ENCODE peak calls at places on chromosomes 2 and 18, in four cellular contexts. T is GM10248, P is fibroblast of mammary gland, W is NCI-H1105. V is an unnamed sample.

GRCh38 chr2:170886391-170886790 is 42.7 kb upstream of the GORASP2 start:
- DNase-seq in W (no peak), P (peak; percentile 42), T (no peak), V (no peak)

GRCh38 chr18:14961991-14962390 is 214.0 kb downstream of the ANKRD30B start:
- DNase-seq in T (no peak), P (no peak), W (no peak), V (no peak)

GRCh38 chr18:45408218-45408617 is 207.1 kb upstream of the SLC14A2 start:
- DNase-seq in T (no peak), P (no peak), W (no peak), V (no peak)

GRCh38 chr2:2751715-2752315 is 420.7 kb upstream of the MYT1L start:
- DNase-seq in P (no peak), W (no peak), T (no peak), V (no peak)

GRCh38 chr2:48414980-48415764 is 114.8 kb upstream of the STON1 start:
- DNase-seq in P (peak; percentile 41), W (no peak), T (no peak), V (peak; percentile 39)

GRCh38 chr2:217900010-217900779 is 102.6 kb downstream of the TNS1 start:
- DNase-seq in W (no peak), T (no peak), P (no peak), V (peak; percentile 82)

GRCh38 chr18:39675358-39675757 is 2109.8 kb upstream of the CELF4 start:
- DNase-seq in W (no peak), P (peak; percentile 77), T (no peak), V (no peak)

GRCh38 chr2:232525796-232526195 is at the start of gene CHRND:
- DNase-seq in T (no peak), W (no peak), P (no peak), V (no peak)

GRCh38 chr18:48753741-48754140 is 197.0 kb downstream of the SMAD7 start:
- DNase-seq in T (no peak), W (no peak), P (no peak), V (no peak)

GRCh38 chr2:118003396-118003824 is 10.5 kb downstream of the CCDC93 start:
- DNase-seq in T (peak; percentile 69), W (peak; percentile 67), P (peak; percentile 87), V (peak; percentile 25)

GRCh38 chr2:106685180-106685897 is 198.2 kb downstream of the CD8B2 start:
- DNase-seq in W (no peak), P (no peak), T (no peak), V (no peak)

GRCh38 chr2:29398384-29399237 is 283.4 kb downstream of the CLIP4 start:
- DNase-seq in W (no peak), P (peak; percentile 8), T (no peak), V (no peak)

GRCh38 chr2:149421791-149422190 is 91.4 kb downstream of the LYPD6 start:
- DNase-seq in W (no peak), T (no peak), P (no peak), V (no peak)

GRCh38 chr2:141940709-141941108 is 190.1 kb downstream of the LRP1B start:
- DNase-seq in P (no peak), W (no peak), T (no peak), V (no peak)

GRCh38 chr2:203567786-203568185 is 32.7 kb upstream of the RAPH1 start:
- DNase-seq in T (no peak), P (peak; percentile 34), W (no peak), V (no peak)

GRCh38 chr18:70289351-70290330 is 796 bp downstream of the SOCS6 start:
- DNase-seq in T (peak; percentile 72), P (no peak), W (no peak), V (no peak)

GRCh38 chr2:43034242-43034619 is 192.2 kb downstream of the ZFP36L2 start:
- DNase-seq in T (no peak), W (no peak), P (no peak), V (no peak)

GRCh38 chr2:40227200-40227599 is 224.7 kb downstream of the SLC8A1 start:
- DNase-seq in T (no peak), P (peak; percentile 32), W (no peak), V (no peak)

GRCh38 chr2:110866496-110866895 is 134.1 kb downstream of the ACOXL start:
- DNase-seq in T (no peak), P (no peak), W (no peak), V (no peak)

GRCh38 chr2:134336352-134336751 is 82.5 kb downstream of the MGAT5 start:
- DNase-seq in P (no peak), T (no peak), W (no peak), V (no peak)

GRCh38 chr2:233353769-233354499 is at the start of gene DGKD:
- DNase-seq in W (peak; percentile 22), P (peak; percentile 14), T (peak; percentile 95), V (peak; percentile 11)

GRCh38 chr2:191206613-191207471 is 38.4 kb upstream of the MYO1B start:
- DNase-seq in W (no peak), P (no peak), T (no peak), V (peak; percentile 44)

GRCh38 chr2:209314641-209315040 is 109.2 kb upstream of the MAP2 start:
- DNase-seq in W (no peak), T (no peak), P (peak; percentile 6), V (no peak)

GRCh38 chr2:147365577-147365976 is 479.3 kb upstream of the ACVR2A start:
- DNase-seq in P (no peak), T (no peak), W (no peak), V (no peak)

GRCh38 chr2:695111-695510 is 17.9 kb upstream of the TMEM18 start:
- DNase-seq in P (no peak), T (no peak), W (no peak), V (no peak)

GRCh38 chr2:240387669-240388358 is 47.6 kb upstream of the GPC1 start:
- DNase-seq in P (peak; percentile 98), W (no peak), T (no peak), V (no peak)

GRCh38 chr18:35158728-35159443 is 81.9 kb upstream of the ZNF397 start:
- DNase-seq in P (no peak), W (no peak), T (no peak), V (peak; percentile 82)

GRCh38 chr2:127067620-127068350 is 39.2 kb downstream of the BIN1 start:
- DNase-seq in W (no peak), T (peak; percentile 79), P (peak; percentile 74), V (no peak)

GRCh38 chr18:24695168-24695567 is 234.7 kb downstream of the HRH4 start:
- DNase-seq in W (no peak), T (no peak), P (no peak), V (no peak)

GRCh38 chr2:149192425-149192824 is 138.0 kb upstream of the LYPD6 start:
- DNase-seq in T (no peak), P (peak; percentile 3), W (no peak), V (no peak)

GRCh38 chr18:62384610-62385097 is 59.5 kb downstream of the TNFRSF11A start:
- DNase-seq in T (no peak), P (no peak), W (no peak), V (no peak)